ENCODE peak calls at places on chromosomes 6 and 20, in seven cellular contexts. I is fibroblast of gingiva; K is activated CD8-positive, alpha-beta memory T cell treated with anti-CD3 and anti-CD28 coated beads for 48 hours; Z is PC-3; S is left cardiac atrium; Y is head of caudate nucleus; C is NCI-H2029. T is an unnamed sample.

GRCh38 chr6:88004707-88005106 is 42.9 kb upstream of the SPACA1 start:
- DNase-seq in I (no peak), K (no peak), Z (no peak), S (no peak), Y (no peak), C (no peak), T (peak; percentile 61)

GRCh38 chr6:169340395-169340794 is 86.7 kb upstream of the THBS2 start:
- DNase-seq in I (peak; percentile 49), K (no peak), Z (peak; percentile 69), S (no peak), Y (no peak), C (no peak), T (peak; percentile 78)

GRCh38 chr6:41536884-41537347 is 9.3 kb upstream of the FOXP4 start:
- DNase-seq in I (no peak), K (no peak), Z (peak; percentile 77), S (peak; percentile 41), Y (no peak), C (peak; percentile 91), T (peak; percentile 78)

GRCh38 chr6:1871936-1872335 is 262.2 kb downstream of the FOXC1 start:
- DNase-seq in I (no peak), K (no peak), Z (no peak), S (peak; percentile 46), Y (peak; percentile 74), C (no peak), T (peak; percentile 34)

GRCh38 chr6:12354499-12354898 is 64.3 kb downstream of the EDN1 start:
- DNase-seq in I (peak; percentile 91), K (no peak), Z (no peak), S (no peak), Y (no peak), C (no peak), T (peak; percentile 72)

GRCh38 chr20:58702859-58703648 is 10.5 kb downstream of the NPEPL1 start:
- DNase-seq in I (no peak), K (no peak), Z (no peak), S (no peak), Y (no peak), C (no peak), T (no peak)

GRCh38 chr6:54299542-54300269 is 8.5 kb upstream of the TINAG start:
- DNase-seq in I (peak; percentile 57), K (no peak), Z (no peak), S (no peak), Y (no peak), C (no peak), T (no peak)

GRCh38 chr20:18588554-18589043 is 745 bp downstream of the DTD1 start:
- DNase-seq in I (no peak), K (no peak), Z (no peak), S (no peak), Y (peak; percentile 23), C (no peak), T (no peak)

GRCh38 chr6:104949206-104949605 is 7.7 kb upstream of the LIN28B start:
- DNase-seq in I (no peak), K (no peak), Z (no peak), S (no peak), Y (no peak), C (no peak), T (no peak)

GRCh38 chr6:26520840-26521484 is 17.2 kb upstream of the HMGN4 start:
- DNase-seq in I (peak; percentile 87), K (peak; percentile 93), Z (peak; percentile 81), S (peak; percentile 91), Y (peak; percentile 76), C (peak; percentile 89), T (peak; percentile 95)

GRCh38 chr20:822651-823325 is 10.7 kb upstream of the FAM110A start:
- DNase-seq in I (no peak), K (no peak), Z (no peak), S (no peak), Y (no peak), C (no peak), T (no peak)

GRCh38 chr20:6566821-6567220 is 200.7 kb upstream of the BMP2 start:
- DNase-seq in I (peak; percentile 93), K (no peak), Z (peak; percentile 81), S (no peak), Y (no peak), C (no peak), T (no peak)

GRCh38 chr20:6008254-6008653 is 45.6 kb downstream of the LRRN4 start:
- DNase-seq in I (peak; percentile 98), K (no peak), Z (peak; percentile 92), S (peak; percentile 61), Y (peak; percentile 5), C (no peak), T (peak; percentile 82)

GRCh38 chr20:62734881-62735280 is 26.2 kb downstream of the NTSR1 start:
- DNase-seq in I (no peak), K (no peak), Z (no peak), S (peak; percentile 16), Y (no peak), C (no peak), T (no peak)

GRCh38 chr6:15365273-15365687 is 119.4 kb downstream of the JARID2 start:
- DNase-seq in I (peak; percentile 88), K (no peak), Z (peak; percentile 71), S (peak; percentile 91), Y (peak; percentile 63), C (peak; percentile 89), T (peak; percentile 83)

GRCh38 chr6:10412165-10412947 is 2.5 kb downstream of the TFAP2A start:
- DNase-seq in I (peak; percentile 88), K (no peak), Z (peak; percentile 84), S (peak; percentile 22), Y (no peak), C (peak; percentile 83), T (peak; percentile 89)

GRCh38 chr6:157946865-157947532 is 34.7 kb upstream of the SYNJ2 start:
- DNase-seq in I (peak; percentile 35), K (no peak), Z (peak; percentile 36), S (no peak), Y (no peak), C (no peak), T (no peak)

GRCh38 chr6:159232106-159232645 is 63.0 kb downstream of the FNDC1 start:
- DNase-seq in I (no peak), K (no peak), Z (no peak), S (no peak), Y (no peak), C (no peak), T (no peak)

GRCh38 chr20:64142546-64142945 is 21.7 kb upstream of the MYT1 start:
- DNase-seq in I (no peak), K (no peak), Z (peak; percentile 40), S (no peak), Y (no peak), C (peak; percentile 26), T (peak; percentile 13)

GRCh38 chr20:11780765-11781369 is 136.8 kb upstream of the BTBD3 start:
- DNase-seq in I (no peak), K (no peak), Z (no peak), S (no peak), Y (no peak), C (no peak), T (no peak)

GRCh38 chr6:7505196-7505699 is 36.2 kb upstream of the DSP start:
- DNase-seq in I (peak; percentile 12), K (no peak), Z (peak; percentile 96), S (peak; percentile 39), Y (peak; percentile 35), C (peak; percentile 93), T (no peak)

GRCh38 chr6:157905590-157906337 is 75.9 kb upstream of the SYNJ2 start:
- DNase-seq in I (peak; percentile 64), K (no peak), Z (no peak), S (no peak), Y (no peak), C (no peak), T (no peak)

GRCh38 chr6:149318581-149319286 is 1.2 kb downstream of the TAB2 start:
- DNase-seq in I (no peak), K (no peak), Z (peak; percentile 18), S (no peak), Y (no peak), C (no peak), T (no peak)

GRCh38 chr6:36555750-36556252 is 8.5 kb upstream of the STK38 start:
- DNase-seq in I (no peak), K (no peak), Z (no peak), S (no peak), Y (no peak), C (no peak), T (no peak)

GRCh38 chr6:32181890-32182529 is 2.0 kb downstream of the AGER start:
- DNase-seq in I (no peak), K (no peak), Z (no peak), S (no peak), Y (no peak), C (no peak), T (peak; percentile 33)

GRCh38 chr20:23823621-23824324 is 2.8 kb downstream of the CST2 start:
- DNase-seq in I (no peak), K (no peak), Z (no peak), S (no peak), Y (peak; percentile 4), C (no peak), T (no peak)

GRCh38 chr6:55568779-55569439 is 10.1 kb downstream of the HMGCLL1 start:
- DNase-seq in I (peak; percentile 1), K (no peak), Z (no peak), S (no peak), Y (no peak), C (no peak), T (no peak)